ENCODE peak calls at places on chromosomes 5 and 9, in ten cellular contexts. S is fibroblast of lung, U is upper lobe of right lung, M is brain microvascular endothelial cell, O is tibial nerve, R is neural progenitor cell, C is psoas muscle, N is lower lobe of right lung, Y is MM.1S, L is PC-9. T is an unnamed sample.
A peak's percentile ranks its signal among the peaks of the same experiment; 100 is the strongest.

GRCh38 chr9:128409998-128410397 is 10.7 kb upstream of the CERCAM start:
- DNase-seq in S (peak; percentile 49), U (no peak), M (peak; percentile 54), O (no peak), R (peak; percentile 64), C (no peak), N (no peak), Y (no peak), L (peak; percentile 20), T (peak; percentile 79)

GRCh38 chr9:19471737-19472648 is 63.2 kb downstream of the ACER2 start:
- DNase-seq in S (peak; percentile 43), U (peak; percentile 71), M (peak; percentile 48), O (no peak), R (peak; percentile 78), C (peak; percentile 65), N (peak; percentile 55), Y (peak; percentile 28), L (peak; percentile 33), T (peak; percentile 94)

GRCh38 chr9:75001719-75002421 is 26.2 kb downstream of the CARNMT1 start:
- DNase-seq in S (peak; percentile 79), U (no peak), M (peak; percentile 40), O (no peak), R (peak; percentile 82), C (no peak), N (no peak), Y (peak; percentile 86), L (peak; percentile 14), T (no peak)

GRCh38 chr5:74639538-74640449 is 734 bp downstream of the ENC1 start:
- DNase-seq in S (no peak), U (peak; percentile 81), M (no peak), O (no peak), R (peak; percentile 65), C (peak; percentile 75), N (peak; percentile 70), Y (peak; percentile 60), L (no peak), T (peak; percentile 80)

GRCh38 chr9:70131296-70131695 is 87.6 kb downstream of the MAMDC2 start:
- DNase-seq in S (no peak), U (no peak), M (no peak), O (no peak), R (no peak), C (no peak), N (no peak), Y (no peak), L (no peak), T (no peak)

GRCh38 chr5:31408814-31409213 is 123.1 kb downstream of the DROSHA start:
- DNase-seq in S (peak; percentile 85), U (no peak), M (peak; percentile 75), O (no peak), R (no peak), C (no peak), N (no peak), Y (no peak), L (peak; percentile 53), T (no peak)

GRCh38 chr9:130522233-130522808 is 57.1 kb upstream of the FUBP3 start:
- DNase-seq in S (no peak), U (no peak), M (no peak), O (no peak), R (peak; percentile 42), C (no peak), N (no peak), Y (no peak), L (no peak), T (peak; percentile 82)

GRCh38 chr9:93823245-93824072 is 131.7 kb downstream of the BARX1 start:
- DNase-seq in S (no peak), U (no peak), M (no peak), O (no peak), R (no peak), C (no peak), N (no peak), Y (no peak), L (no peak), T (peak; percentile 13)

GRCh38 chr5:151406322-151406947 is 41.0 kb upstream of the SLC36A1 start:
- DNase-seq in S (no peak), U (no peak), M (peak; percentile 18), O (no peak), R (peak; percentile 49), C (no peak), N (no peak), Y (peak; percentile 43), L (no peak), T (peak; percentile 74)

GRCh38 chr5:8683528-8683927 is 814.6 kb downstream of the MTRR start:
- DNase-seq in S (no peak), U (no peak), M (no peak), O (no peak), R (no peak), C (no peak), N (no peak), Y (no peak), L (no peak), T (no peak)

GRCh38 chr5:179869101-179869500 is 10.5 kb upstream of the MRNIP start:
- DNase-seq in S (no peak), U (no peak), M (no peak), O (no peak), R (peak; percentile 64), C (no peak), N (no peak), Y (no peak), L (no peak), T (no peak)

GRCh38 chr9:16627967-16628366 is 242.5 kb downstream of the BNC2 start:
- DNase-seq in S (peak; percentile 99), U (no peak), M (peak; percentile 94), O (no peak), R (no peak), C (no peak), N (no peak), Y (no peak), L (no peak), T (no peak)

GRCh38 chr5:1445313-1445894 is at the start of gene SLC6A3:
- DNase-seq in S (no peak), U (peak; percentile 65), M (no peak), O (no peak), R (peak; percentile 93), C (peak; percentile 52), N (no peak), Y (no peak), L (no peak), T (peak; percentile 96)

GRCh38 chr5:87076931-87077330 is 190.8 kb upstream of the RASA1 start:
- DNase-seq in S (peak; percentile 54), U (no peak), M (peak; percentile 11), O (no peak), R (no peak), C (no peak), N (no peak), Y (no peak), L (no peak), T (no peak)

GRCh38 chr9:38689678-38690077 is 30.3 kb downstream of the FAM240B start:
- DNase-seq in S (peak; percentile 37), U (no peak), M (no peak), O (no peak), R (peak; percentile 92), C (no peak), N (no peak), Y (no peak), L (no peak), T (peak; percentile 89)

GRCh38 chr5:96967400-96967799 is 31.5 kb downstream of the LNPEP start:
- DNase-seq in S (no peak), U (no peak), M (no peak), O (no peak), R (no peak), C (no peak), N (no peak), Y (no peak), L (no peak), T (no peak)
- H3K27ac ChIP-seq in S (no peak overlapping the region), U (no peak overlapping the region), M (no peak overlapping the region), O (no peak overlapping the region), R (no peak overlapping the region), C (peak overlapping the region; percentile 51), N (no peak overlapping the region), Y (no peak overlapping the region), L (no peak overlapping the region), T (no peak overlapping the region)

GRCh38 chr5:6522337-6522736 is 73.7 kb downstream of the UBE2QL1 start:
- DNase-seq in S (no peak), U (no peak), M (no peak), O (no peak), R (no peak), C (no peak), N (no peak), Y (no peak), L (no peak), T (no peak)

GRCh38 chr5:6525910-6526309 is 77.3 kb downstream of the UBE2QL1 start:
- DNase-seq in S (no peak), U (no peak), M (no peak), O (no peak), R (peak; percentile 58), C (no peak), N (no peak), Y (peak; percentile 52), L (peak; percentile 29), T (peak; percentile 81)

GRCh38 chr5:6522983-6523382 is 74.3 kb downstream of the UBE2QL1 start:
- DNase-seq in S (no peak), U (no peak), M (no peak), O (no peak), R (no peak), C (no peak), N (no peak), Y (no peak), L (peak; percentile 11), T (no peak)

GRCh38 chr5:6527749-6528455 is 79.2 kb downstream of the UBE2QL1 start:
- DNase-seq in S (no peak), U (no peak), M (no peak), O (no peak), R (no peak), C (no peak), N (no peak), Y (no peak), L (no peak), T (peak; percentile 29)

GRCh38 chr5:6525422-6525821 is 76.8 kb downstream of the UBE2QL1 start:
- DNase-seq in S (no peak), U (no peak), M (no peak), O (no peak), R (no peak), C (no peak), N (no peak), Y (no peak), L (no peak), T (no peak)
- TF ChIP-seq CTCF in S (no peak), U (no peak), M (no peak), O (no peak), R (no peak), C (no peak), N (no peak), Y (no peak), L (no peak), T (no peak)

DNA sequence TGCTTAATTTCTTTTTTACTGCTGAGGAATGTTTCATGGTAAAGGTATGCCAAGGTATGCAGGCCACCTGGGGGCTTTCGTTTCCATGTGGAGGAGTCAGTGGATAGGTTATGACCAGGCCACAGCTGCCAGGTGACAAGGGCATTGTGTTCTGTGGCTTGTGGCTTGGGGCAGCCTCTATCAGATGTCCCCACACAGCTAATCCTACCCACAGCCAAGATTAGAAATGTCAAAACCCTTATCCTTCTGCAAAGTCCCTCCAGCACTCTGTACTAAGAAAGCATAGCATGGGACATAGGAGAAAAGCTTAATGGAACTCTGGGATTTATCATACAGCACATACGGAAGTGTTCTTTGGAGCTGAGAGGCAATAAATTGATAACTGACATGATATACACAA is 171.2 kb upstream of the S1PR3 start:
- DNase-seq in S (peak; percentile 50), U (no peak), M (no peak), O (no peak), R (no peak), C (no peak), N (no peak), Y (peak; percentile 80), L (peak; percentile 71), T (no peak)
- H3K27ac ChIP-seq in S (no peak overlapping the region), U (no peak overlapping the region), M (no peak overlapping the region), O (no peak overlapping the region), R (no peak overlapping the region), C (no peak overlapping the region), N (no peak overlapping the region), Y (no peak overlapping the region), L (no peak overlapping the region), T (no peak overlapping the region)

GRCh38 chr9:135187365-135187764 is 99.9 kb downstream of the OLFM1 start:
- DNase-seq in S (no peak), U (no peak), M (no peak), O (no peak), R (no peak), C (no peak), N (no peak), Y (no peak), L (no peak), T (no peak)
- TF ChIP-seq CTCF in S (no peak), U (no peak), M (no peak), O (no peak), R (no peak), C (no peak), N (no peak), Y (no peak), L (no peak), T (no peak)